ENCODE peak calls at places on chromosomes 1 and 21, in five cellular contexts. One of them, this sample, is unnamed.

GRCh38 chr1:94646786-94647555 is 105.4 kb upstream of the F3 start:
- DNase-seq in HCT116: no peak
- DNase-seq in K562: no peak
- DNase-seq in GM12878: no peak
- DNase-seq in HepG2: no peak
- DNase-seq in this sample: no peak

GRCh38 chr1:177122869-177123268 is 41.6 kb downstream of the ASTN1 start:
- DNase-seq in HCT116: no peak
- DNase-seq in K562: no peak
- DNase-seq in GM12878: no peak
- DNase-seq in HepG2: no peak
- DNase-seq in this sample: no peak

GRCh38 chr1:79603862-79604261 is 597.3 kb upstream of the ADGRL4 start:
- DNase-seq in HCT116: no peak
- DNase-seq in K562: no peak
- DNase-seq in GM12878: no peak
- DNase-seq in HepG2: no peak
- DNase-seq in this sample: no peak

GRCh38 chr1:145782166-145783099 is 41.5 kb downstream of the RNF115 start:
- DNase-seq in GM12878: no peak
- DNase-seq in K562: no peak
- DNase-seq in HepG2: peak
- DNase-seq in HCT116: peak
- DNase-seq in this sample: no peak

GRCh38 chr1:53470155-53470554 is 11.0 kb downstream of the DMRTB1 start:
- DNase-seq in K562: peak
- DNase-seq in GM12878: no peak
- DNase-seq in HepG2: peak
- DNase-seq in HCT116: peak
- DNase-seq in this sample: peak

GRCh38 chr1:37764888-37765441 is at the start of gene EPHA10:
- DNase-seq in HCT116: no peak
- DNase-seq in HepG2: no peak
- DNase-seq in K562: no peak
- DNase-seq in GM12878: no peak
- DNase-seq in this sample: peak

GRCh38 chr1:66739401-66740157 is 12.7 kb upstream of the DYNLT5 start:
- DNase-seq in GM12878: no peak
- DNase-seq in HepG2: no peak
- DNase-seq in HCT116: no peak
- DNase-seq in K562: no peak
- DNase-seq in this sample: no peak

GRCh38 chr1:219837274-219837993 is 90.9 kb downstream of the SLC30A10 start:
- DNase-seq in K562: peak
- DNase-seq in HCT116: peak
- DNase-seq in HepG2: peak
- DNase-seq in GM12878: no peak
- DNase-seq in this sample: no peak

GRCh38 chr1:944341-945325 is 14.4 kb downstream of the NOC2L start:
- DNase-seq in HCT116: no peak
- DNase-seq in GM12878: no peak
- DNase-seq in HepG2: no peak
- DNase-seq in K562: no peak
- DNase-seq in this sample: no peak

GRCh38 chr1:69976896-69977295 is 228.5 kb downstream of the LRRC40 start:
- DNase-seq in GM12878: no peak
- DNase-seq in HCT116: no peak
- DNase-seq in HepG2: no peak
- DNase-seq in K562: no peak
- DNase-seq in this sample: no peak

GRCh38 chr21:33317226-33317625 is 7.5 kb upstream of the IFNAR1 start:
- DNase-seq in GM12878: no peak
- DNase-seq in HepG2: no peak
- DNase-seq in HCT116: no peak
- DNase-seq in K562: no peak
- DNase-seq in this sample: no peak

GRCh38 chr1:3128431-3129132 is 59.6 kb downstream of the PRDM16 start:
- DNase-seq in HepG2: no peak
- DNase-seq in GM12878: no peak
- DNase-seq in K562: no peak
- DNase-seq in HCT116: no peak
- DNase-seq in this sample: no peak

GRCh38 chr1:162605225-162605927 is 26.9 kb upstream of the DDR2 start:
- DNase-seq in GM12878: no peak
- DNase-seq in HepG2: no peak
- DNase-seq in HCT116: peak
- DNase-seq in K562: no peak
- DNase-seq in this sample: no peak

GRCh38 chr1:94124538-94124937 is 3.6 kb upstream of the ABCA4 start:
- DNase-seq in K562: no peak
- DNase-seq in HCT116: no peak
- DNase-seq in HepG2: no peak
- DNase-seq in GM12878: no peak
- DNase-seq in this sample: no peak

GRCh38 chr1:235067396-235068154 is 61.1 kb downstream of the TOMM20 start:
- DNase-seq in GM12878: no peak
- DNase-seq in HepG2: peak
- DNase-seq in K562: no peak
- DNase-seq in HCT116: peak
- DNase-seq in this sample: no peak

GRCh38 chr1:54564312-54565112 is 16.5 kb downstream of the ACOT11 start:
- DNase-seq in HepG2: no peak
- DNase-seq in K562: no peak
- DNase-seq in GM12878: no peak
- DNase-seq in HCT116: peak
- DNase-seq in this sample: no peak

GRCh38 chr1:65001238-65001792 is 35.0 kb upstream of the JAK1 start:
- DNase-seq in GM12878: no peak
- DNase-seq in HCT116: no peak
- DNase-seq in HepG2: no peak
- DNase-seq in K562: peak
- DNase-seq in this sample: no peak

GRCh38 chr1:204896787-204897469 is 26.3 kb downstream of the NFASC start:
- DNase-seq in K562: no peak
- DNase-seq in GM12878: no peak
- DNase-seq in HCT116: no peak
- DNase-seq in HepG2: no peak
- DNase-seq in this sample: no peak

GRCh38 chr1:230109871-230110667 is 43.0 kb downstream of the GALNT2 start:
- DNase-seq in HCT116: no peak
- DNase-seq in HepG2: peak
- DNase-seq in K562: no peak
- DNase-seq in GM12878: peak
- DNase-seq in this sample: no peak

GRCh38 chr1:245929224-245929623 is 577.9 kb downstream of the SMYD3 start:
- DNase-seq in K562: no peak
- DNase-seq in HCT116: no peak
- DNase-seq in HepG2: no peak
- DNase-seq in GM12878: no peak
- DNase-seq in this sample: no peak

GRCh38 chr1:19664453-19665043 is at the start of gene HTR6:
- DNase-seq in GM12878: no peak
- DNase-seq in K562: peak
- DNase-seq in HepG2: no peak
- DNase-seq in HCT116: no peak
- DNase-seq in this sample: no peak

GRCh38 chr1:214660900-214661299 is 57.9 kb downstream of the CENPF start:
- DNase-seq in K562: no peak
- DNase-seq in GM12878: no peak
- DNase-seq in HCT116: no peak
- DNase-seq in HepG2: peak
- DNase-seq in this sample: no peak

GRCh38 chr1:201377611-201378092 is at the start of gene TNNT2:
- DNase-seq in K562: no peak
- DNase-seq in HepG2: no peak
- DNase-seq in GM12878: no peak
- DNase-seq in HCT116: no peak
- DNase-seq in this sample: no peak

GRCh38 chr1:167404161-167404888 is 114.0 kb downstream of the CD247 start:
- DNase-seq in HCT116: no peak
- DNase-seq in HepG2: no peak
- DNase-seq in K562: no peak
- DNase-seq in GM12878: no peak
- DNase-seq in this sample: no peak

GRCh38 chr1:88302843-88303486 is 381.1 kb upstream of the PKN2 start:
- DNase-seq in GM12878: no peak
- DNase-seq in HepG2: peak
- DNase-seq in HCT116: no peak
- DNase-seq in K562: no peak
- DNase-seq in this sample: peak

GRCh38 chr1:172936088-172936487 is 114.7 kb downstream of the TNFSF18 start:
- DNase-seq in HepG2: no peak
- DNase-seq in K562: no peak
- DNase-seq in GM12878: no peak
- DNase-seq in HCT116: no peak
- DNase-seq in this sample: no peak

GRCh38 chr1:203592728-203593127 is 33.9 kb upstream of the ATP2B4 start:
- DNase-seq in K562: no peak
- DNase-seq in HCT116: no peak
- DNase-seq in GM12878: no peak
- DNase-seq in HepG2: no peak
- DNase-seq in this sample: no peak

GRCh38 chr1:181131255-181131901 is 42.9 kb downstream of the IER5 start:
- DNase-seq in GM12878: no peak
- DNase-seq in K562: no peak
- DNase-seq in HCT116: no peak
- DNase-seq in HepG2: no peak
- DNase-seq in this sample: no peak

GRCh38 chr1:214718724-214719123 is 115.7 kb downstream of the CENPF start:
- DNase-seq in K562: no peak
- DNase-seq in HCT116: no peak
- DNase-seq in GM12878: no peak
- DNase-seq in HepG2: no peak
- DNase-seq in this sample: no peak

GRCh38 chr1:41741244-41741643 is 177.5 kb downstream of the HIVEP3 start:
- DNase-seq in HepG2: no peak
- DNase-seq in GM12878: no peak
- DNase-seq in HCT116: no peak
- DNase-seq in K562: no peak
- DNase-seq in this sample: no peak

GRCh38 chr21:31977816-31978215 is 105.0 kb downstream of the HUNK start:
- DNase-seq in GM12878: no peak
- DNase-seq in K562: no peak
- DNase-seq in HepG2: no peak
- DNase-seq in HCT116: no peak
- DNase-seq in this sample: no peak

GRCh38 chr21:41582298-41582840 is 74.4 kb upstream of the TMPRSS2 start:
- DNase-seq in K562: no peak
- DNase-seq in HepG2: no peak
- DNase-seq in GM12878: no peak
- DNase-seq in HCT116: no peak
- DNase-seq in this sample: no peak

GRCh38 chr21:45167796-45168222 is 93.4 kb downstream of the ADARB1 start:
- DNase-seq in HCT116: no peak
- DNase-seq in K562: no peak
- DNase-seq in GM12878: no peak
- DNase-seq in HepG2: no peak
- DNase-seq in this sample: no peak
- TF ChIP-seq SP1 in HCT116: no peak
- TF ChIP-seq SP1 in K562: no peak
- TF ChIP-seq SP1 in GM12878: no peak
- TF ChIP-seq SP1 in HepG2: no peak
- TF ChIP-seq SP1 in this sample: no peak

DNA sequence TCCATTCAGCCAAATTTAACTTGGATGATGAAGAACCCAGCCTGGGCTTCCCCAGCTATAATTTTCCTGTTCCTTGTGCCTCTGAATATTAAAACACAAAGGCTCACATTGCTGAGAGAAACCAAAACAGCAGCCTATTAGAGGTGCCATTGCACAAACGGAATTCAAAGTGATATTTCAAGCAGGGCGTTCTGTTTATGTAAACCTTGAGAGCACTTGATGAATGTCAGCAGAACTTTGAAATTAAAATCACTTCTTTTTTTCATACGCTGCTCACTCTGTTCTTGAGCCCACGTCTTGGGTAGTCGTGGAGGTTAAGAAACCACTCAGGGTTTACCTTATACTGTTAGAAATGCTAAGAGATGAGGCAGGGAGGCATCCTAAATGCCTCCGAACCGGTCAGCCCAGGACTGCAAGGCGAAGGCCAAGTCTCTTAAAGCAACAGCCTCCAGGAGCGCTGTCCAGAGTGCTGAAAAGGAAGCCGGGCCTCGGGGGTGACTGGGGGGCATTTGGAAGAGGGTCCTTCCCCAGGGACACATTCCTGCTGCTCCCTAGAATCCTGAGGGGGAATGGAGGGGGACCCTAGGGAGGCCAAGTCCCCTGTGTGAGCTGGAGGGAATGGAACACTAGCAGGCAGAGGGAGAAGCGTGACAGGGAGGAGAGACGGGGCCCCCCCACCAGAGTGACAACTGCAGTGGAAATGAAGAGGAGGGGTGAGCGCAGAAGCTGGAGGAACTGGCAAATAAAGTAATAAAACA is 154.8 kb upstream of the VAMP3 start:
- DNase-seq in HepG2: peak
- DNase-seq in K562: peak
- DNase-seq in HCT116: no peak
- DNase-seq in GM12878: no peak
- DNase-seq in this sample: no peak
- TF ChIP-seq SIN3A in HepG2: no peak
- TF ChIP-seq SIN3A in K562: no peak
- TF ChIP-seq SIN3A in HCT116: no peak
- TF ChIP-seq SIN3A in GM12878: no peak
- TF ChIP-seq SIN3A in this sample: no peak

GRCh38 chr1:100428160-100428559 is 75.9 kb downstream of the CDC14A start:
- DNase-seq in HCT116: no peak
- DNase-seq in GM12878: no peak
- DNase-seq in K562: no peak
- DNase-seq in HepG2: no peak
- DNase-seq in this sample: no peak
- TF ChIP-seq SP1 in HCT116: no peak
- TF ChIP-seq SP1 in GM12878: no peak
- TF ChIP-seq SP1 in K562: no peak
- TF ChIP-seq SP1 in HepG2: no peak
- TF ChIP-seq SP1 in this sample: no peak

GRCh38 chr1:99788896-99789295 is 22.5 kb upstream of the FRRS1 start:
- DNase-seq in GM12878: no peak
- DNase-seq in HCT116: no peak
- DNase-seq in HepG2: no peak
- DNase-seq in K562: no peak
- DNase-seq in this sample: no peak

GRCh38 chr1:99784143-99784542 is 17.7 kb upstream of the FRRS1 start:
- DNase-seq in HCT116: no peak
- DNase-seq in HepG2: no peak
- DNase-seq in GM12878: peak
- DNase-seq in K562: no peak
- DNase-seq in this sample: no peak

GRCh38 chr1:99786751-99787501 is 20.5 kb upstream of the FRRS1 start:
- DNase-seq in GM12878: peak
- DNase-seq in K562: no peak
- DNase-seq in HCT116: no peak
- DNase-seq in HepG2: no peak
- DNase-seq in this sample: no peak

GRCh38 chr1:99784809-99785255 is 18.4 kb upstream of the FRRS1 start:
- DNase-seq in HCT116: no peak
- DNase-seq in K562: no peak
- DNase-seq in GM12878: peak
- DNase-seq in HepG2: no peak
- DNase-seq in this sample: no peak

GRCh38 chr1:99789715-99790114 is 23.3 kb upstream of the FRRS1 start:
- DNase-seq in HCT116: no peak
- DNase-seq in HepG2: no peak
- DNase-seq in GM12878: no peak
- DNase-seq in K562: no peak
- DNase-seq in this sample: no peak
- TF ChIP-seq SIN3A in HCT116: no peak
- TF ChIP-seq SIN3A in HepG2: no peak
- TF ChIP-seq SIN3A in GM12878: no peak
- TF ChIP-seq SIN3A in K562: no peak
- TF ChIP-seq SIN3A in this sample: no peak